ENCODE peak calls at places on chromosomes 4 and X, in four cellular contexts. Q is HCT116, E is mucosa of descending colon, J is NCI-H460. C is an unnamed sample.

GRCh38 chrX:30713061-30713525 is 59.9 kb downstream of the GK start:
- DNase-seq in Q (peak), J (peak), E (peak), C (peak)

GRCh38 chr4:8143392-8144140 is 15.0 kb downstream of the ABLIM2 start:
- DNase-seq in E (no peak), J (no peak), Q (no peak), C (no peak)

GRCh38 chr4:185269286-185269685 is 59.9 kb downstream of the SNX25 start:
- DNase-seq in J (no peak), Q (no peak), E (no peak), C (no peak)

GRCh38 chr4:109410776-109411175 is 22.8 kb upstream of the SEC24B start:
- DNase-seq in E (no peak), Q (peak), J (no peak), C (no peak)

GRCh38 chr4:41146716-41147506 is 67.4 kb downstream of the APBB2 start:
- DNase-seq in Q (no peak), E (no peak), J (no peak), C (no peak)

GRCh38 chr4:4386736-4387392 is at the start of gene NSG1:
- DNase-seq in Q (no peak), E (no peak), J (no peak), C (peak)

GRCh38 chr4:6111354-6111930 is 88.9 kb downstream of the JAKMIP1 start:
- DNase-seq in J (no peak), E (no peak), Q (no peak), C (no peak)

GRCh38 chrX:65522739-65523372 is 11.7 kb downstream of the LAS1L start:
- DNase-seq in E (no peak), Q (no peak), J (no peak), C (no peak)

GRCh38 chrX:68703369-68703768 is 55.9 kb downstream of the STARD8 start:
- DNase-seq in J (no peak), E (no peak), Q (no peak), C (no peak)

GRCh38 chrX:134013092-134013497 is 27.7 kb upstream of the GPC3 start:
- DNase-seq in Q (no peak), E (no peak), J (no peak), C (no peak)